ENCODE peak calls at places on chromosomes 4 and X, in five cellular contexts. J, L, X, Z and D are unnamed samples.
A peak's percentile ranks its signal among the peaks of the same experiment; 100 is the strongest.

GRCh38 chrX:154029439-154029838 is 9.7 kb upstream of the IRAK1 start:
- DNase-seq in X (no peak), Z (no peak), J (no peak), L (no peak), D (no peak)

GRCh38 chr4:86472377-86473019 is 112.6 kb upstream of the MAPK10 start:
- DNase-seq in X (no peak), L (no peak), Z (no peak), J (no peak), D (no peak)

GRCh38 chr4:99878604-99879003 is 15.6 kb downstream of the LAMTOR3 start:
- DNase-seq in L (no peak), Z (no peak), J (no peak), X (no peak), D (no peak)

GRCh38 chr4:171812377-171813194 is 618 bp upstream of the GALNTL6 start:
- DNase-seq in J (no peak), Z (no peak), L (no peak), X (no peak), D (no peak)

GRCh38 chrX:133415276-133416105 is at the start of gene GPC4:
- DNase-seq in Z (no peak), X (no peak), J (no peak), L (peak; percentile 91), D (peak; percentile 12)

GRCh38 chrX:122219226-122219625 is 964.9 kb upstream of the GRIA3 start:
- DNase-seq in Z (no peak), X (no peak), J (no peak), L (no peak), D (no peak)

GRCh38 chrX:50967734-50968133 is 57.2 kb downstream of the BMP15 start:
- DNase-seq in J (no peak), L (no peak), Z (no peak), X (no peak), D (no peak)

GRCh38 chrX:72111011-72111708 is 20.6 kb downstream of the RTL5 start:
- DNase-seq in L (no peak), J (no peak), Z (no peak), X (no peak), D (no peak)

GRCh38 chrX:69524765-69525164 is 20.6 kb downstream of the NALF2 start:
- DNase-seq in Z (no peak), L (no peak), J (no peak), X (no peak), D (no peak)

GRCh38 chr4:18022572-18023039 is 1.1 kb upstream of the LCORL start:
- DNase-seq in X (no peak), Z (no peak), L (no peak), J (no peak), D (peak; percentile 12)

GRCh38 chr4:119205690-119206089 is 6.8 kb upstream of the USP53 start:
- DNase-seq in X (no peak), L (no peak), Z (no peak), J (no peak), D (no peak)

GRCh38 chr4:113312529-113312928 is 263.1 kb downstream of the ANK2 start:
- DNase-seq in L (no peak), J (no peak), X (no peak), Z (no peak), D (no peak)

GRCh38 chrX:101483705-101484104 is 1.6 kb upstream of the ARMCX4 start:
- DNase-seq in Z (no peak), L (no peak), X (no peak), J (no peak), D (no peak)

GRCh38 chrX:120664081-120664480 is 34.2 kb upstream of the C1GALT1C1 start:
- DNase-seq in J (no peak), Z (no peak), L (no peak), X (no peak), D (peak; percentile 39)

GRCh38 chr4:61996943-61997342 is 796.8 kb downstream of the ADGRL3 start:
- DNase-seq in J (no peak), Z (no peak), L (no peak), X (no peak), D (no peak)

GRCh38 chr4:26105372-26105771 is 191.4 kb downstream of the SMIM20 start:
- DNase-seq in J (no peak), L (no peak), X (no peak), Z (no peak), D (peak; percentile 59)

GRCh38 chr4:180449395-180449956 is 1793.7 kb upstream of the TENM3 start:
- DNase-seq in L (no peak), Z (no peak), J (no peak), X (peak; percentile 26), D (no peak)

GRCh38 chr4:69831646-69832325 is 28.2 kb downstream of the SULT1E1 start:
- DNase-seq in Z (no peak), X (no peak), L (no peak), J (no peak), D (no peak)

GRCh38 chrX:17563515-17563914 is 173.8 kb upstream of the SCML1 start:
- DNase-seq in Z (no peak), J (no peak), X (no peak), L (no peak), D (no peak)

GRCh38 chr4:127782275-127783025 is at the start of gene HSPA4L:
- DNase-seq in L (peak; percentile 72), X (peak; percentile 68), J (peak; percentile 23), Z (peak; percentile 73), D (peak; percentile 59)

GRCh38 chr4:168604496-168605373 is 107.9 kb downstream of the PALLD start:
- DNase-seq in J (no peak), Z (no peak), X (no peak), L (no peak), D (peak; percentile 91)

GRCh38 chrX:13747836-13748235 is 13.3 kb downstream of the OFD1 start:
- DNase-seq in X (peak; percentile 63), L (no peak), J (peak; percentile 55), Z (no peak), D (peak; percentile 87)

GRCh38 chr4:80097395-80098177 is 24.6 kb upstream of the ANTXR2 start:
- DNase-seq in Z (no peak), X (no peak), L (no peak), J (no peak), D (peak; percentile 99)

GRCh38 chr4:152165146-152165545 is 370.7 kb downstream of the FBXW7 start:
- DNase-seq in X (no peak), L (no peak), Z (no peak), J (no peak), D (no peak)

GRCh38 chrX:17160971-17161370 is 214.0 kb upstream of the NHS start:
- DNase-seq in L (no peak), J (no peak), X (no peak), Z (no peak), D (no peak)

GRCh38 chrX:103293118-103293517 is 16.6 kb upstream of the TCEAL5 start:
- DNase-seq in L (no peak), Z (no peak), X (no peak), J (no peak), D (no peak)

GRCh38 chr4:3403104-3403906 is 38.5 kb upstream of the HGFAC start:
- DNase-seq in X (no peak), Z (peak; percentile 19), L (no peak), J (no peak), D (no peak)

GRCh38 chr4:29581469-29581868 is 1138.7 kb upstream of the PCDH7 start:
- DNase-seq in L (no peak), J (no peak), X (peak; percentile 52), Z (no peak), D (peak; percentile 3)

GRCh38 chr4:25938251-25939186 is 24.5 kb downstream of the SMIM20 start:
- DNase-seq in J (no peak), Z (no peak), L (no peak), X (no peak), D (peak; percentile 72)

GRCh38 chrX:41923925-41924693 is 755 bp upstream of the CASK start:
- DNase-seq in X (peak; percentile 55), Z (no peak), J (peak; percentile 40), L (no peak), D (peak; percentile 40)

GRCh38 chrX:129984196-129984962 is 1.9 kb downstream of the BCORL1 start:
- DNase-seq in X (no peak), Z (no peak), J (peak; percentile 32), L (peak; percentile 73), D (no peak)

GRCh38 chrX:16491461-16491860 is 158.5 kb upstream of the S100G start:
- DNase-seq in X (no peak), J (no peak), L (no peak), Z (no peak), D (no peak)

GRCh38 chr4:3713817-3714641 is 52.2 kb upstream of the ADRA2C start:
- DNase-seq in Z (no peak), J (peak; percentile 4), X (no peak), L (no peak), D (no peak)

GRCh38 chrX:150268839-150269238 is 94.3 kb upstream of the MAMLD1 start:
- DNase-seq in X (no peak), L (no peak), Z (no peak), J (no peak), D (no peak)

GRCh38 chrX:17192111-17192510 is 182.9 kb upstream of the NHS start:
- DNase-seq in L (no peak), J (no peak), Z (no peak), X (no peak), D (no peak)

DNA sequence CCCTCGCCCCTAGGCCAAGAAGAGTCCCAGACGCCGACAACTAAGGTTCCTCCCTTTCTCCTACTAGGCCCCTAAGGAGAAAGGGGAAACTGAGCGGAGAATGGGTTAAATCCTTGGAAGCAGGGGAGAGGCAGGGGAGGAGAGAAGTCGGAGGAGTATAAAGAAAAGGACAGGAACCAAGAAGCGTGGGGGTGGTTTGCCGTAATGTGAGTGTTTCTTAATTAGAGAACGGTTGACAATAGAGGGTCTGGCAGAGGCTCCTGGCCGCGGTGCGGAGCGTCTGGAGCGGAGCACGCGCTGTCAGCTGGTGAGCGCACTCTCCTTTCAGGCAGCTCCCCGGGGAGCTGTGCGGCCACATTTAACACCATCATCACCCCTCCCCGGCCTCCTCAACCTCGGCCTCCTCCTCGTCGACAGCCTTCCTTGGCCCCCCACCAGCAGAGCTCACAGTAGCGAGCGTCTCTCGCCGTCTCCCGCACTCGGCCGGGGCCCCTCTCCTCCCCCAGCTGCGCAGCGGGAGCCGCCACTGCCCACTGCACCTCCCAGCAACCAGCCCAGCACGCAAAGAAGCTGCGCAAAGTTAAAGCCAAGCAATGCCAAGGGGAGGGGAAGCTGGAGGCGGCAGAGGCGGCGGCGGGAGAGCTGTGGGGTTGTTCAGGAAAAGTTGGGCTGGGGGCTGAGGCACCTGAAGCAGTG is 6.0 kb downstream of the ATOH1 start:
- DNase-seq in X (no peak), Z (no peak), J (no peak), L (no peak), D (no peak)
- H3K4me3 ChIP-seq in X (no peak overlapping the region), Z (no peak overlapping the region), J (no peak overlapping the region), L (no peak overlapping the region), D (no peak overlapping the region)

GRCh38 chr4:48909697-48910096 is 3.1 kb upstream of the OCIAD2 start:
- DNase-seq in X (peak; percentile 56), Z (peak; percentile 94), J (no peak), L (no peak), D (peak; percentile 96)
- TF ChIP-seq CTCF in X (no peak), Z (peak; percentile 9), J (no peak), L (no peak), D (no peak)

GRCh38 chr4:83036991-83037390 is 2.0 kb downstream of the COPS4 start:
- DNase-seq in L (no peak), X (no peak), Z (no peak), J (no peak), D (no peak)
- H3K4me3 ChIP-seq in L (no peak overlapping the region), X (peak overlapping the region; percentile 17), Z (no peak overlapping the region), J (no peak overlapping the region), D (peak overlapping the region; percentile 3)

DNA sequence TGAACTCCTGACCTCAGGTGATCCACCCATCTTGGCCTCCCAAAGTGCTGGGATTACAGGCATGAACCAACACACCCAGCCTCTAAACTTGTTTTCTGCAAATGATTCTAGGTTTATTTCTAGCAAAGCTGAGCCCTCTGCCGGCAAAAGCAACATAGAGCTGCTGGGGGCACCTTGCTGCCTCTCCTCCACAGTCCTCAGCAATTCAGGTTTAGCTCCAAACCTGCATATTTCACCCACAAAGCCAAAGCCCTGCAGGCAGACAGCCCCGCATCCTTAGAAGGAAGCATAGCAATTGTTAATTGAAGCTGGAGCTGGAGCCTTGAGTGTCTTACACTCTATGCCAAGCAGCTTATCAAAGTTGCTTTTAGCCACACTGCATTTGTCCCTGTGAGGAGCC is 24.9 kb upstream of the OCIAD2 start:
- DNase-seq in X (no peak), L (no peak), Z (no peak), J (no peak), D (no peak)
- TF ChIP-seq CTCF in X (no peak), L (no peak), Z (no peak), J (no peak), D (peak; percentile 17)